ENCODE peak calls at places on chromosome 21, in five cellular contexts. One of them, this sample, is unnamed.

GRCh38 chr21:25910809-25911208 is 176.0 kb downstream of the GABPA start:
- DNase-seq in right cardiac atrium: no peak
- DNase-seq in MM.1S: no peak
- DNase-seq in cardiac muscle cell: no peak
- DNase-seq in mucosa of descending colon: no peak
- DNase-seq in this sample: no peak

GRCh38 chr21:33685613-33686197 is 43.4 kb downstream of the ITSN1 start:
- DNase-seq in right cardiac atrium: no peak
- DNase-seq in MM.1S: peak; percentile 7
- DNase-seq in cardiac muscle cell: peak; percentile 28
- DNase-seq in mucosa of descending colon: no peak
- DNase-seq in this sample: peak; percentile 41

GRCh38 chr21:17759546-17760178 is 59.5 kb downstream of the C21orf91 start:
- DNase-seq in right cardiac atrium: no peak
- DNase-seq in MM.1S: no peak
- DNase-seq in cardiac muscle cell: no peak
- DNase-seq in mucosa of descending colon: no peak
- DNase-seq in this sample: no peak

GRCh38 chr21:31108969-31109368 is 70.7 kb upstream of the KRTAP19-8 start:
- DNase-seq in right cardiac atrium: no peak
- DNase-seq in MM.1S: peak; percentile 76
- DNase-seq in cardiac muscle cell: no peak
- DNase-seq in mucosa of descending colon: no peak
- DNase-seq in this sample: peak; percentile 69

GRCh38 chr21:34054259-34054658 is 19.1 kb upstream of the MRPS6 start:
- DNase-seq in right cardiac atrium: no peak
- DNase-seq in MM.1S: no peak
- DNase-seq in cardiac muscle cell: no peak
- DNase-seq in mucosa of descending colon: no peak
- DNase-seq in this sample: no peak

GRCh38 chr21:36854391-36854790 is 112.1 kb downstream of the HLCS start:
- DNase-seq in right cardiac atrium: no peak
- DNase-seq in MM.1S: peak; percentile 23
- DNase-seq in cardiac muscle cell: peak; percentile 79
- DNase-seq in mucosa of descending colon: no peak
- DNase-seq in this sample: peak; percentile 89

GRCh38 chr21:26909972-26910371 is 56.9 kb downstream of the ADAMTS5 start:
- DNase-seq in right cardiac atrium: no peak
- DNase-seq in MM.1S: no peak
- DNase-seq in cardiac muscle cell: peak; percentile 81
- DNase-seq in mucosa of descending colon: no peak
- DNase-seq in this sample: peak; percentile 89

GRCh38 chr21:32826317-32827167 is 55.0 kb upstream of the PAXBP1 start:
- DNase-seq in right cardiac atrium: no peak
- DNase-seq in MM.1S: peak; percentile 77
- DNase-seq in cardiac muscle cell: peak; percentile 68
- DNase-seq in mucosa of descending colon: no peak
- DNase-seq in this sample: peak; percentile 81

GRCh38 chr21:31538821-31539220 is 120.7 kb upstream of the SOD1 start:
- DNase-seq in right cardiac atrium: no peak
- DNase-seq in MM.1S: no peak
- DNase-seq in cardiac muscle cell: peak; percentile 84
- DNase-seq in mucosa of descending colon: no peak
- DNase-seq in this sample: no peak

GRCh38 chr21:21213297-21213696 is 215.1 kb downstream of the NCAM2 start:
- DNase-seq in right cardiac atrium: no peak
- DNase-seq in MM.1S: no peak
- DNase-seq in cardiac muscle cell: no peak
- DNase-seq in mucosa of descending colon: no peak
- DNase-seq in this sample: no peak

GRCh38 chr21:34129971-34130597 is 56.7 kb downstream of the MRPS6 start:
- DNase-seq in right cardiac atrium: no peak
- DNase-seq in MM.1S: no peak
- DNase-seq in cardiac muscle cell: peak; percentile 57
- DNase-seq in mucosa of descending colon: no peak
- DNase-seq in this sample: peak; percentile 75

GRCh38 chr21:27040738-27041137 is 73.8 kb upstream of the ADAMTS5 start:
- DNase-seq in right cardiac atrium: no peak
- DNase-seq in MM.1S: no peak
- DNase-seq in cardiac muscle cell: no peak
- DNase-seq in mucosa of descending colon: no peak
- DNase-seq in this sample: no peak

GRCh38 chr21:29682800-29683199 is 257.0 kb downstream of the GRIK1 start:
- DNase-seq in right cardiac atrium: no peak
- DNase-seq in MM.1S: no peak
- DNase-seq in cardiac muscle cell: no peak
- DNase-seq in mucosa of descending colon: no peak
- DNase-seq in this sample: no peak

GRCh38 chr21:28627691-28628090 is 365.0 kb downstream of the LTN1 start:
- DNase-seq in right cardiac atrium: no peak
- DNase-seq in MM.1S: no peak
- DNase-seq in cardiac muscle cell: no peak
- DNase-seq in mucosa of descending colon: no peak
- DNase-seq in this sample: no peak

GRCh38 chr21:14321042-14321441 is 61.9 kb downstream of the HSPA13 start:
- DNase-seq in right cardiac atrium: no peak
- DNase-seq in MM.1S: no peak
- DNase-seq in cardiac muscle cell: no peak
- DNase-seq in mucosa of descending colon: no peak
- DNase-seq in this sample: no peak

GRCh38 chr21:36509966-36510742 is 30.2 kb upstream of the CLDN14 start:
- DNase-seq in right cardiac atrium: no peak
- DNase-seq in MM.1S: no peak
- DNase-seq in cardiac muscle cell: peak; percentile 39
- DNase-seq in mucosa of descending colon: no peak
- DNase-seq in this sample: no peak

GRCh38 chr21:34243562-34243961 is 120.2 kb upstream of the KCNE2 start:
- DNase-seq in right cardiac atrium: no peak
- DNase-seq in MM.1S: peak; percentile 40
- DNase-seq in cardiac muscle cell: peak; percentile 51
- DNase-seq in mucosa of descending colon: no peak
- DNase-seq in this sample: peak; percentile 72

GRCh38 chr21:36887983-36888382 is 78.5 kb downstream of the HLCS start:
- DNase-seq in right cardiac atrium: no peak
- DNase-seq in MM.1S: no peak
- DNase-seq in cardiac muscle cell: no peak
- DNase-seq in mucosa of descending colon: no peak
- DNase-seq in this sample: no peak

GRCh38 chr21:19640964-19641363 is 1237.4 kb upstream of the TMPRSS15 start:
- DNase-seq in right cardiac atrium: no peak
- DNase-seq in MM.1S: no peak
- DNase-seq in cardiac muscle cell: no peak
- DNase-seq in mucosa of descending colon: no peak
- DNase-seq in this sample: peak; percentile 2

DNA sequence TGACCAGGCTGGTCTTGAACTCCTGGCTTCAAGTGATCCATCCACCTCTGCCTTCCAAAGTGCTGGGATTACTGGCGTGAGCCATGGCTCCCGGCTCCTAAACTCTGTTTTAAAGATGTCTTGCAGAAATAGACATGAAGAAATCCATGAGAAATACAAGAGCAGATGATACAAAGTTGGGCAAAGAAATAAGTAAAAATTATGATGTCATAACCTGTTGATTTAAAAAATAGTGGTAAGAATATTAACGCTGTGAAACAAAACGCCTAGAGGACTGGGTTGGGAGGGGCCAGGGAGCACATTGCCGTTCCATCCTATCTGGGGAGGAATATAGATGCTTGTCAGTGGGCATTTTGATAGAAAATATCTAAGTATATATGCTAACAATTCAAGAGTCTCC is 1.2 kb upstream of the ITGB2 start:
- DNase-seq in right cardiac atrium: no peak
- DNase-seq in MM.1S: no peak
- DNase-seq in cardiac muscle cell: no peak
- DNase-seq in mucosa of descending colon: no peak
- DNase-seq in this sample: no peak
- H3K4me1 ChIP-seq in right cardiac atrium: no peaks in the 10 kb centered on the region
- H3K4me1 ChIP-seq in MM.1S: no peaks in the 10 kb centered on the region
- H3K4me1 ChIP-seq in cardiac muscle cell: peaks cover 4% of the 10 kb centered on the region
- H3K4me1 ChIP-seq in mucosa of descending colon: no peaks in the 10 kb centered on the region
- H3K4me1 ChIP-seq in this sample: peaks cover 11% of the 10 kb centered on the region

GRCh38 chr21:45450741-45451740 is 46.1 kb downstream of the COL18A1 start:
- DNase-seq in right cardiac atrium: peak; percentile 60
- DNase-seq in MM.1S: no peak
- DNase-seq in cardiac muscle cell: no peak
- DNase-seq in mucosa of descending colon: peak; percentile 38
- DNase-seq in this sample: no peak
- H3K4me1 ChIP-seq in right cardiac atrium: no peaks in the 10 kb centered on the region
- H3K4me1 ChIP-seq in MM.1S: no peaks in the 10 kb centered on the region
- H3K4me1 ChIP-seq in cardiac muscle cell: no peaks in the 10 kb centered on the region
- H3K4me1 ChIP-seq in mucosa of descending colon: no peaks in the 10 kb centered on the region
- H3K4me1 ChIP-seq in this sample: no peaks in the 10 kb centered on the region

GRCh38 chr21:35366348-35367085 is 317.4 kb upstream of the RUNX1 start:
- DNase-seq in right cardiac atrium: no peak
- DNase-seq in MM.1S: no peak
- DNase-seq in cardiac muscle cell: no peak
- DNase-seq in mucosa of descending colon: no peak
- DNase-seq in this sample: no peak

GRCh38 chr21:35370671-35371070 is 321.6 kb upstream of the RUNX1 start:
- DNase-seq in right cardiac atrium: no peak
- DNase-seq in MM.1S: no peak
- DNase-seq in cardiac muscle cell: no peak
- DNase-seq in mucosa of descending colon: no peak
- DNase-seq in this sample: no peak

GRCh38 chr21:35370071-35370470 is 321.0 kb upstream of the RUNX1 start:
- DNase-seq in right cardiac atrium: no peak
- DNase-seq in MM.1S: no peak
- DNase-seq in cardiac muscle cell: no peak
- DNase-seq in mucosa of descending colon: no peak
- DNase-seq in this sample: no peak

GRCh38 chr21:35368326-35368725 is 319.2 kb upstream of the RUNX1 start:
- DNase-seq in right cardiac atrium: no peak
- DNase-seq in MM.1S: no peak
- DNase-seq in cardiac muscle cell: no peak
- DNase-seq in mucosa of descending colon: no peak
- DNase-seq in this sample: no peak

DNA sequence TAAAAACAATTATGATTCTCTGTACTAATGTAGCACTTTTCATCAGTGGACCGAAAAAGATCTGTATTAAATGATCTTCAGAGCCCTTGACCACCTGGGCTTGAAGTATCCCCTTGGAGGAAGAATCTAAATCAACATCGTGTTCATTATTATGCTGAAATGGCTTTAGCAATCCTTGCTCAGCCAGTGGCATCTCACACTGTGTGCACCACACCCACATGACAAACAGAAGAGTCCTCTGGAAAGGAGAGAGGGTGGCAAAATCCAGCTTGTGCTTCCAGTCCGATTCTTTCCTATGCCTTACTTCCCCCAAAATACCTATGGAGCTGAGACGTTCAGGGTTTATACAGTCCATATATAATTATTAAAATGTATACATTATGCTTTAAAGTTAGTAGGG is 318.5 kb upstream of the RUNX1 start:
- DNase-seq in right cardiac atrium: no peak
- DNase-seq in MM.1S: no peak
- DNase-seq in cardiac muscle cell: no peak
- DNase-seq in mucosa of descending colon: no peak
- DNase-seq in this sample: peak; percentile 4
- H3K4me1 ChIP-seq in right cardiac atrium: peaks cover 1% of the 10 kb centered on the region
- H3K4me1 ChIP-seq in MM.1S: no peaks in the 10 kb centered on the region
- H3K4me1 ChIP-seq in cardiac muscle cell: no peaks in the 10 kb centered on the region
- H3K4me1 ChIP-seq in mucosa of descending colon: no peaks in the 10 kb centered on the region
- H3K4me1 ChIP-seq in this sample: peaks cover 17% of the 10 kb centered on the region

GRCh38 chr21:42233067-42233981 is 14.4 kb downstream of the ABCG1 start:
- DNase-seq in right cardiac atrium: peak; percentile 89
- DNase-seq in MM.1S: peak; percentile 66
- DNase-seq in cardiac muscle cell: peak; percentile 68
- DNase-seq in mucosa of descending colon: peak; percentile 87
- DNase-seq in this sample: peak; percentile 49
- H3K4me1 ChIP-seq in right cardiac atrium: peaks cover 38% of the 10 kb centered on the region
- H3K4me1 ChIP-seq in MM.1S: peaks cover 63% of the 10 kb centered on the region
- H3K4me1 ChIP-seq in cardiac muscle cell: peaks cover 34% of the 10 kb centered on the region
- H3K4me1 ChIP-seq in mucosa of descending colon: peaks cover 66% of the 10 kb centered on the region
- H3K4me1 ChIP-seq in this sample: peaks cover 19% of the 10 kb centered on the region

GRCh38 chr21:43289442-43289841 is 120.6 kb downstream of the CRYAA start:
- DNase-seq in right cardiac atrium: peak; percentile 5
- DNase-seq in MM.1S: no peak
- DNase-seq in cardiac muscle cell: no peak
- DNase-seq in mucosa of descending colon: peak; percentile 8
- DNase-seq in this sample: no peak
- H3K4me1 ChIP-seq in right cardiac atrium: no peaks in the 10 kb centered on the region
- H3K4me1 ChIP-seq in MM.1S: no peaks in the 10 kb centered on the region
- H3K4me1 ChIP-seq in cardiac muscle cell: peaks cover 5% of the 10 kb centered on the region
- H3K4me1 ChIP-seq in mucosa of descending colon: no peaks in the 10 kb centered on the region
- H3K4me1 ChIP-seq in this sample: no peaks in the 10 kb centered on the region

GRCh38 chr21:38768385-38769071 is 37.2 kb upstream of the ETS2 start:
- DNase-seq in right cardiac atrium: no peak
- DNase-seq in MM.1S: no peak
- DNase-seq in cardiac muscle cell: no peak
- DNase-seq in mucosa of descending colon: no peak
- DNase-seq in this sample: no peak

GRCh38 chr21:38766987-38767722 is 38.6 kb upstream of the ETS2 start:
- DNase-seq in right cardiac atrium: no peak
- DNase-seq in MM.1S: peak; percentile 99
- DNase-seq in cardiac muscle cell: no peak
- DNase-seq in mucosa of descending colon: peak; percentile 66
- DNase-seq in this sample: no peak

GRCh38 chr21:38770660-38771059 is 35.1 kb upstream of the ETS2 start:
- DNase-seq in right cardiac atrium: no peak
- DNase-seq in MM.1S: no peak
- DNase-seq in cardiac muscle cell: no peak
- DNase-seq in mucosa of descending colon: no peak
- DNase-seq in this sample: no peak

GRCh38 chr21:38771536-38771935 is 34.2 kb upstream of the ETS2 start:
- DNase-seq in right cardiac atrium: no peak
- DNase-seq in MM.1S: no peak
- DNase-seq in cardiac muscle cell: no peak
- DNase-seq in mucosa of descending colon: no peak
- DNase-seq in this sample: no peak

DNA sequence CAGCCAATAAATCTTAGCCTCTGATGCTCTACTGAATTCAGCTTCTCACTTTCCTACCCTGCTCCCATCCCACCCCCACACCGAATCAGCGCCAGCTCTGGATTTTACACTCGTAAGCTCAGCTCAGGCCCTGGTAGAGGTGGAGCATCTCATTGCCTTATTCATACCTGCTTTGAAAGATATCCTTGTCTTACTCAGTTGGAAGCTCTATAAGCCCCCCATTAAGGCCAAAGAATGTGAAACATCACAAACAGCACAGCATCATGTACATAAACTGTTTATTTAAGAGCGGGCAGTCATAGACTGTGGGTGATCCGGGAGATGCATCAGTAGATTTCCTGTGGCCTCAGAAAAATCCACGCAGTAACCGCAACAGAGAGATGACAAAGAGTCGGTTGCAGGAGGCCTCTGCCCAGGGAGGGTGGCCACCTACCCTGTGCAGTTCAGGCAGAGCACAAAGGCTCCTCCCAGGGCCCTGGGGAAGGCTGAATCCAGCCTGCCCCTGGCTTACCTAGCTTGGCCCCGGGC is 36.4 kb upstream of the ETS2 start:
- DNase-seq in right cardiac atrium: no peak
- DNase-seq in MM.1S: no peak
- DNase-seq in cardiac muscle cell: no peak
- DNase-seq in mucosa of descending colon: no peak
- DNase-seq in this sample: no peak
- H3K4me1 ChIP-seq in right cardiac atrium: no peaks in the 10 kb centered on the region
- H3K4me1 ChIP-seq in MM.1S: peaks cover 15% of the 10 kb centered on the region
- H3K4me1 ChIP-seq in cardiac muscle cell: no peaks in the 10 kb centered on the region
- H3K4me1 ChIP-seq in mucosa of descending colon: no peaks in the 10 kb centered on the region
- H3K4me1 ChIP-seq in this sample: no peaks in the 10 kb centered on the region

This sample was measured in GM23338.